ENCODE peak calls at places on chromosome 9, in ten cellular contexts. One of them, this sample, is unnamed.

GRCh38 chr9:34684145-34684544 is 6.9 kb downstream of the CCL19 start:
- DNase-seq in CD8-positive, alpha-beta T cell: no peak
- DNase-seq in HFF-Myc: no peak
- DNase-seq in Panc1: no peak
- DNase-seq in IMR-90: no peak
- DNase-seq in WTC11: no peak
- DNase-seq in transverse colon: no peak
- DNase-seq in hepatocyte: no peak
- DNase-seq in pancreas: no peak
- DNase-seq in tibial nerve: no peak
- DNase-seq in this sample: no peak

GRCh38 chr9:121670447-121670846 is 19.0 kb downstream of the DAB2IP start:
- DNase-seq in CD8-positive, alpha-beta T cell: no peak
- DNase-seq in HFF-Myc: no peak
- DNase-seq in Panc1: no peak
- DNase-seq in IMR-90: peak
- DNase-seq in WTC11: no peak
- DNase-seq in transverse colon: no peak
- DNase-seq in hepatocyte: no peak
- DNase-seq in pancreas: no peak
- DNase-seq in tibial nerve: peak
- DNase-seq in this sample: no peak

GRCh38 chr9:3475300-3476020 is 50.3 kb downstream of the RFX3 start:
- DNase-seq in CD8-positive, alpha-beta T cell: no peak
- DNase-seq in HFF-Myc: no peak
- DNase-seq in Panc1: no peak
- DNase-seq in IMR-90: no peak
- DNase-seq in WTC11: peak
- DNase-seq in transverse colon: no peak
- DNase-seq in hepatocyte: no peak
- DNase-seq in pancreas: no peak
- DNase-seq in tibial nerve: no peak
- DNase-seq in this sample: no peak

GRCh38 chr9:124260769-124261603 is 3.2 kb downstream of the NEK6 start:
- DNase-seq in CD8-positive, alpha-beta T cell: no peak
- DNase-seq in HFF-Myc: no peak
- DNase-seq in Panc1: no peak
- DNase-seq in IMR-90: peak
- DNase-seq in WTC11: no peak
- DNase-seq in transverse colon: peak
- DNase-seq in hepatocyte: peak
- DNase-seq in pancreas: peak
- DNase-seq in tibial nerve: no peak
- DNase-seq in this sample: no peak

GRCh38 chr9:29882767-29883166 is 2309.5 kb upstream of the C9orf72 start:
- DNase-seq in CD8-positive, alpha-beta T cell: no peak
- DNase-seq in HFF-Myc: no peak
- DNase-seq in Panc1: no peak
- DNase-seq in IMR-90: no peak
- DNase-seq in WTC11: no peak
- DNase-seq in transverse colon: no peak
- DNase-seq in hepatocyte: no peak
- DNase-seq in pancreas: no peak
- DNase-seq in tibial nerve: no peak
- DNase-seq in this sample: no peak

GRCh38 chr9:135732569-135733257 is 30.7 kb downstream of the KCNT1 start:
- DNase-seq in CD8-positive, alpha-beta T cell: no peak
- DNase-seq in HFF-Myc: no peak
- DNase-seq in Panc1: no peak
- DNase-seq in IMR-90: no peak
- DNase-seq in WTC11: no peak
- DNase-seq in transverse colon: no peak
- DNase-seq in hepatocyte: no peak
- DNase-seq in pancreas: no peak
- DNase-seq in tibial nerve: no peak
- DNase-seq in this sample: no peak

GRCh38 chr9:132849168-132849831 is 28.8 kb downstream of the AK8 start:
- DNase-seq in CD8-positive, alpha-beta T cell: no peak
- DNase-seq in HFF-Myc: no peak
- DNase-seq in Panc1: no peak
- DNase-seq in IMR-90: no peak
- DNase-seq in WTC11: no peak
- DNase-seq in transverse colon: peak
- DNase-seq in hepatocyte: peak
- DNase-seq in pancreas: no peak
- DNase-seq in tibial nerve: no peak
- DNase-seq in this sample: no peak

GRCh38 chr9:89433826-89434225 is 64.1 kb downstream of the SEMA4D start:
- DNase-seq in CD8-positive, alpha-beta T cell: no peak
- DNase-seq in HFF-Myc: peak
- DNase-seq in Panc1: no peak
- DNase-seq in IMR-90: peak
- DNase-seq in WTC11: no peak
- DNase-seq in transverse colon: no peak
- DNase-seq in hepatocyte: no peak
- DNase-seq in pancreas: no peak
- DNase-seq in tibial nerve: no peak
- DNase-seq in this sample: no peak

GRCh38 chr9:99076030-99076429 is 28.9 kb upstream of the TGFBR1 start:
- DNase-seq in CD8-positive, alpha-beta T cell: no peak
- DNase-seq in HFF-Myc: no peak
- DNase-seq in Panc1: no peak
- DNase-seq in IMR-90: no peak
- DNase-seq in WTC11: no peak
- DNase-seq in transverse colon: no peak
- DNase-seq in hepatocyte: no peak
- DNase-seq in pancreas: no peak
- DNase-seq in tibial nerve: no peak
- DNase-seq in this sample: no peak

GRCh38 chr9:8685846-8686245 is 886.3 kb upstream of the DMAC1 start:
- DNase-seq in CD8-positive, alpha-beta T cell: no peak
- DNase-seq in HFF-Myc: no peak
- DNase-seq in Panc1: no peak
- DNase-seq in IMR-90: no peak
- DNase-seq in WTC11: no peak
- DNase-seq in transverse colon: no peak
- DNase-seq in hepatocyte: no peak
- DNase-seq in pancreas: no peak
- DNase-seq in tibial nerve: no peak
- DNase-seq in this sample: no peak

GRCh38 chr9:87786423-87786822 is 60.5 kb downstream of the CTSL start:
- DNase-seq in CD8-positive, alpha-beta T cell: no peak
- DNase-seq in HFF-Myc: no peak
- DNase-seq in Panc1: no peak
- DNase-seq in IMR-90: no peak
- DNase-seq in WTC11: no peak
- DNase-seq in transverse colon: no peak
- DNase-seq in hepatocyte: no peak
- DNase-seq in pancreas: no peak
- DNase-seq in tibial nerve: no peak
- DNase-seq in this sample: no peak

GRCh38 chr9:108194154-108194553 is 661.6 kb downstream of the ACTL7B start:
- DNase-seq in CD8-positive, alpha-beta T cell: no peak
- DNase-seq in HFF-Myc: no peak
- DNase-seq in Panc1: no peak
- DNase-seq in IMR-90: no peak
- DNase-seq in WTC11: no peak
- DNase-seq in transverse colon: no peak
- DNase-seq in hepatocyte: no peak
- DNase-seq in pancreas: no peak
- DNase-seq in tibial nerve: no peak
- DNase-seq in this sample: no peak

GRCh38 chr9:131997779-131998178 is 81.9 kb downstream of the MED27 start:
- DNase-seq in CD8-positive, alpha-beta T cell: no peak
- DNase-seq in HFF-Myc: no peak
- DNase-seq in Panc1: no peak
- DNase-seq in IMR-90: peak
- DNase-seq in WTC11: no peak
- DNase-seq in transverse colon: no peak
- DNase-seq in hepatocyte: no peak
- DNase-seq in pancreas: no peak
- DNase-seq in tibial nerve: peak
- DNase-seq in this sample: no peak

GRCh38 chr9:128159073-128159783 is 837 bp upstream of the BBLN start:
- DNase-seq in CD8-positive, alpha-beta T cell: peak
- DNase-seq in HFF-Myc: no peak
- DNase-seq in Panc1: no peak
- DNase-seq in IMR-90: no peak
- DNase-seq in WTC11: no peak
- DNase-seq in transverse colon: peak
- DNase-seq in hepatocyte: no peak
- DNase-seq in pancreas: peak
- DNase-seq in tibial nerve: peak
- DNase-seq in this sample: no peak

GRCh38 chr9:121325387-121325786 is 44.7 kb downstream of the STOM start:
- DNase-seq in CD8-positive, alpha-beta T cell: no peak
- DNase-seq in HFF-Myc: no peak
- DNase-seq in Panc1: no peak
- DNase-seq in IMR-90: no peak
- DNase-seq in WTC11: no peak
- DNase-seq in transverse colon: no peak
- DNase-seq in hepatocyte: no peak
- DNase-seq in pancreas: no peak
- DNase-seq in tibial nerve: no peak
- DNase-seq in this sample: no peak

GRCh38 chr9:119273325-119273904 is 95.8 kb downstream of the BRINP1 start:
- DNase-seq in CD8-positive, alpha-beta T cell: no peak
- DNase-seq in HFF-Myc: no peak
- DNase-seq in Panc1: no peak
- DNase-seq in IMR-90: no peak
- DNase-seq in WTC11: no peak
- DNase-seq in transverse colon: no peak
- DNase-seq in hepatocyte: no peak
- DNase-seq in pancreas: no peak
- DNase-seq in tibial nerve: no peak
- DNase-seq in this sample: no peak

GRCh38 chr9:109862452-109862851 is 82.5 kb downstream of the PALM2AKAP2 start:
- DNase-seq in CD8-positive, alpha-beta T cell: no peak
- DNase-seq in HFF-Myc: no peak
- DNase-seq in Panc1: no peak
- DNase-seq in IMR-90: no peak
- DNase-seq in WTC11: no peak
- DNase-seq in transverse colon: no peak
- DNase-seq in hepatocyte: no peak
- DNase-seq in pancreas: no peak
- DNase-seq in tibial nerve: no peak
- DNase-seq in this sample: no peak
- TF ChIP-seq CTCF in CD8-positive, alpha-beta T cell: no peak
- TF ChIP-seq CTCF in HFF-Myc: no peak
- TF ChIP-seq CTCF in Panc1: no peak
- TF ChIP-seq CTCF in IMR-90: no peak
- TF ChIP-seq CTCF in WTC11: no peak
- TF ChIP-seq CTCF in transverse colon: no peak
- TF ChIP-seq CTCF in hepatocyte: no peak
- TF ChIP-seq CTCF in pancreas: no peak
- TF ChIP-seq CTCF in tibial nerve: no peak
- TF ChIP-seq CTCF in this sample: no peak

DNA sequence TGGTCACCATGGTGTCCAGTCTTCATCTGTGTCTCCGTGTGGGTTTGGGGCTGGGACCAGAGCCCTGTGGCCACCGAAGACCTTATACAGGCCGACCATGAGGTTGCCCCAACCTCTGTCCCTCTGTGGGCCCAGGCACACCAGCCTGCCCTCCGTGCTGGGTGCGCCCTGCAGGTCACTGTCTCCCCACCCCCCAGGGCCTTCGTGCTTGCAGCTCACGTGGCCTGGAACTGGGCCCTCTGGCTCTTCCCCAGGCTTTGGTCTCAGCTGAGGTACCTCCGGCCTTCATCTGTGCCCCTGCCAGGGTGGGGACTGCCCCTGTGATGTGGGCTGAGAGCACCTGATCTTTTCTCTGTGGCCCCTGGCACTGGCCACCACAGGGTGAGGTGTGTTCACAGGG is 92.1 kb downstream of the RXRA start:
- DNase-seq in CD8-positive, alpha-beta T cell: no peak
- DNase-seq in HFF-Myc: no peak
- DNase-seq in Panc1: no peak
- DNase-seq in IMR-90: no peak
- DNase-seq in WTC11: no peak
- DNase-seq in transverse colon: no peak
- DNase-seq in hepatocyte: no peak
- DNase-seq in pancreas: no peak
- DNase-seq in tibial nerve: no peak
- DNase-seq in this sample: no peak
- TF ChIP-seq CTCF in CD8-positive, alpha-beta T cell: no peak
- TF ChIP-seq CTCF in HFF-Myc: no peak
- TF ChIP-seq CTCF in Panc1: no peak
- TF ChIP-seq CTCF in IMR-90: no peak
- TF ChIP-seq CTCF in WTC11: no peak
- TF ChIP-seq CTCF in transverse colon: no peak
- TF ChIP-seq CTCF in hepatocyte: no peak
- TF ChIP-seq CTCF in pancreas: no peak
- TF ChIP-seq CTCF in tibial nerve: no peak
- TF ChIP-seq CTCF in this sample: no peak

DNA sequence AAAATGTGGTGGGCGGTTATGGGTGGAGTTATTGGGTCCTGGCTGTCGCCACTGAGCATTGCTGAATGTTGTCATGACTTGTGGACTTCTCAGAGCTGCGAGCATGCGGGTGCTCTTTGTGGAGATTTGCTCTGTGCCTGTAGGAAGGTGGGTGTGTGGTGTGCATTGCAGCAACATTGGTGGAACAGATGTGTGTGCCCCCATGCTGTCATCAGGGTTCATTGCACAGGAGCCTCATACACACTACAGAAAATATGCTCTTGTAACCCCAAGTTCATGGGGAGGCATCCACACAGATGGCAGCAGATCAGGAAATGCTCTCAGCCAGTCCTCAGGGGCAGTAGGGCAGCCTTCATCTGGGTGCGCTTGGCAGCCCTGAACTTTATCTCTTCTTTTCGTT is 55.9 kb upstream of the PHF2 start:
- DNase-seq in CD8-positive, alpha-beta T cell: no peak
- DNase-seq in HFF-Myc: no peak
- DNase-seq in Panc1: no peak
- DNase-seq in IMR-90: no peak
- DNase-seq in WTC11: no peak
- DNase-seq in transverse colon: no peak
- DNase-seq in hepatocyte: no peak
- DNase-seq in pancreas: no peak
- DNase-seq in tibial nerve: no peak
- DNase-seq in this sample: no peak
- TF ChIP-seq CTCF in CD8-positive, alpha-beta T cell: no peak
- TF ChIP-seq CTCF in HFF-Myc: no peak
- TF ChIP-seq CTCF in Panc1: no peak
- TF ChIP-seq CTCF in IMR-90: peak
- TF ChIP-seq CTCF in WTC11: no peak
- TF ChIP-seq CTCF in transverse colon: no peak
- TF ChIP-seq CTCF in hepatocyte: no peak
- TF ChIP-seq CTCF in pancreas: no peak
- TF ChIP-seq CTCF in tibial nerve: no peak
- TF ChIP-seq CTCF in this sample: no peak

DNA sequence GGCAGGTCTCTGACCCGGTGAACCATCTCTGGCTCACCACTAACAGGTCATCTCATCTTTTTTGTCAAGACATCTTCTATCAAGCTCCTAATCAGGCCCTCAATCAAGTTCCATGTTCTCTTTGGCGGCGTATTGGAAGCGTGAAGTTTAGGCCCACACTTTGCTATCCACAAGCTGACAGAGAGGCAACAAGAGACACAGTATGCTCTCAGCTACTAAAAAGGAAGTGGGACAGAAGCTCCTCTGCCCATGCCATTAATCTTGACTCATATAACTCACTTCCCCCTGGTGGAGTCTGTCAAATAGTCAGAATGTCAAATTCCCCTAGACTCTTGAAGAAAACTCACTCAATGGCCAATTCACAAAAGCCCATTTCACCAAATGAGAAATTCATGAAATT is 77.6 kb upstream of the TMC1 start:
- DNase-seq in CD8-positive, alpha-beta T cell: no peak
- DNase-seq in HFF-Myc: no peak
- DNase-seq in Panc1: no peak
- DNase-seq in IMR-90: no peak
- DNase-seq in WTC11: no peak
- DNase-seq in transverse colon: no peak
- DNase-seq in hepatocyte: no peak
- DNase-seq in pancreas: no peak
- DNase-seq in tibial nerve: no peak
- DNase-seq in this sample: no peak
- TF ChIP-seq CTCF in CD8-positive, alpha-beta T cell: no peak
- TF ChIP-seq CTCF in HFF-Myc: no peak
- TF ChIP-seq CTCF in Panc1: no peak
- TF ChIP-seq CTCF in IMR-90: no peak
- TF ChIP-seq CTCF in WTC11: no peak
- TF ChIP-seq CTCF in transverse colon: no peak
- TF ChIP-seq CTCF in hepatocyte: no peak
- TF ChIP-seq CTCF in pancreas: no peak
- TF ChIP-seq CTCF in tibial nerve: no peak
- TF ChIP-seq CTCF in this sample: no peak

This sample was measured in omental fat pad.